ENCODE peak calls at places on chromosomes 2 and 18, in six cellular contexts. X is HepG2, T is K562, F is GM12891, K is GM12878, G is H1. R is an unnamed sample.
A peak's percentile ranks its signal among the peaks of the same experiment; 100 is the strongest.

GRCh38 chr2:128281852-128282245 is 36.8 kb downstream of the HS6ST1 start:
- DNase-seq in T (no peak), F (no peak), G (no peak), X (no peak), K (no peak), R (no peak)

GRCh38 chr2:219282375-219282774 is 3.2 kb downstream of the DNAJB2 start:
- DNase-seq in F (no peak), K (no peak), T (no peak), G (no peak), X (no peak), R (no peak)

GRCh38 chr2:113697516-113697915 is 58.9 kb downstream of the SLC35F5 start:
- DNase-seq in G (no peak), F (no peak), K (no peak), T (no peak), X (no peak), R (no peak)

GRCh38 chr18:27996792-27997191 is 180.1 kb downstream of the CDH2 start:
- DNase-seq in T (no peak), G (no peak), F (no peak), K (no peak), X (no peak), R (no peak)

GRCh38 chr2:238513346-238513745 is 86.6 kb downstream of the ASB1 start:
- DNase-seq in T (peak; percentile 53), F (peak; percentile 66), X (peak; percentile 68), G (peak; percentile 80), K (no peak), R (no peak)

GRCh38 chr18:3593381-3593903 is 143.5 kb downstream of the TGIF1 start:
- DNase-seq in X (no peak), T (peak; percentile 69), G (no peak), K (no peak), F (no peak), R (no peak)

GRCh38 chr18:31657823-31658669 is 26.3 kb downstream of the B4GALT6 start:
- DNase-seq in K (peak; percentile 95), T (no peak), F (no peak), X (no peak), G (no peak), R (no peak)

GRCh38 chr2:25672500-25673169 is 742 bp downstream of the DTNB start:
- DNase-seq in X (peak; percentile 43), K (no peak), G (peak; percentile 80), F (peak; percentile 60), T (no peak), R (peak; percentile 56)

GRCh38 chr2:45992021-45992745 is 305.0 kb upstream of the EPAS1 start:
- DNase-seq in X (peak; percentile 95), G (peak; percentile 27), T (no peak), K (no peak), F (no peak), R (no peak)

GRCh38 chr2:24892928-24893327 is 27.1 kb downstream of the ADCY3 start:
- DNase-seq in F (no peak), T (no peak), X (no peak), K (no peak), G (no peak), R (no peak)

GRCh38 chr2:64402876-64403275 is 51.1 kb upstream of the LGALSL start:
- DNase-seq in G (no peak), T (peak; percentile 22), F (no peak), K (no peak), X (no peak), R (no peak)

GRCh38 chr18:28065031-28065792 is 111.7 kb downstream of the CDH2 start:
- DNase-seq in K (no peak), G (no peak), X (peak; percentile 56), F (no peak), T (no peak), R (no peak)

GRCh38 chr2:106841886-106842645 is 43.9 kb downstream of the ST6GAL2 start:
- DNase-seq in K (no peak), G (no peak), T (no peak), X (no peak), F (no peak), R (no peak)

GRCh38 chr2:128289439-128289838 is 29.2 kb downstream of the HS6ST1 start:
- DNase-seq in F (no peak), K (no peak), X (no peak), T (no peak), G (no peak), R (no peak)

GRCh38 chr2:4803396-4803795 is 888.8 kb upstream of the SOX11 start:
- DNase-seq in F (no peak), T (no peak), X (no peak), G (no peak), K (no peak), R (no peak)

GRCh38 chr2:193584001-193584400 is 1389.3 kb upstream of the TMEFF2 start:
- DNase-seq in F (no peak), T (no peak), X (peak; percentile 30), K (no peak), G (peak; percentile 69), R (no peak)

GRCh38 chr2:104286806-104287205 is 567.1 kb upstream of the POU3F3 start:
- DNase-seq in F (no peak), G (peak; percentile 52), T (no peak), X (no peak), K (no peak), R (no peak)

GRCh38 chr2:152740743-152741328 is 22.4 kb downstream of the ARL6IP6 start:
- DNase-seq in G (no peak), T (peak; percentile 61), F (no peak), K (no peak), X (peak; percentile 71), R (no peak)

GRCh38 chr2:16014041-16014787 is 73.9 kb downstream of the MYCN start:
- DNase-seq in G (no peak), X (no peak), T (no peak), F (no peak), K (no peak), R (no peak)

GRCh38 chr18:42289526-42289925 is 334.5 kb downstream of the PIK3C3 start:
- DNase-seq in T (no peak), K (no peak), X (no peak), F (no peak), G (no peak), R (no peak)

GRCh38 chr2:150487537-150488429 is at the start of gene RND3:
- DNase-seq in T (peak; percentile 58), F (peak; percentile 24), X (peak; percentile 87), G (peak; percentile 91), K (no peak), R (peak; percentile 18)

GRCh38 chr2:217712431-217712830 is 290.4 kb downstream of the TNS1 start:
- DNase-seq in K (no peak), X (no peak), T (no peak), F (no peak), G (no peak), R (no peak)

GRCh38 chr2:217713395-217714267 is 289.2 kb downstream of the TNS1 start:
- DNase-seq in T (peak; percentile 64), G (peak; percentile 97), X (peak; percentile 55), F (peak; percentile 64), K (no peak), R (peak; percentile 42)

GRCh38 chr2:217715484-217715883 is 287.3 kb downstream of the TNS1 start:
- DNase-seq in K (no peak), X (no peak), F (no peak), T (no peak), G (no peak), R (no peak)

GRCh38 chr2:217711236-217711635 is 291.6 kb downstream of the TNS1 start:
- DNase-seq in F (no peak), G (no peak), K (no peak), X (no peak), T (no peak), R (no peak)

GRCh38 chr2:217714268-217714643 is 288.5 kb downstream of the TNS1 start:
- DNase-seq in K (no peak), G (no peak), T (no peak), X (peak; percentile 32), F (no peak), R (no peak)
- TF ChIP-seq TAF1 in K (no peak), G (no peak), T (no peak), X (no peak), F (no peak), R (no peak)

GRCh38 chr18:62526098-62527025 is 3.5 kb downstream of the ZCCHC2 start:
- DNase-seq in G (peak; percentile 80), T (peak; percentile 80), K (peak; percentile 48), F (no peak), X (peak; percentile 87), R (peak; percentile 53)
- TF ChIP-seq POLR2A in G (peak; percentile 68), T (peak; percentile 64), K (peak; percentile 94), F (peak; percentile 48), X (peak; percentile 57), R (peak; percentile 74)

GRCh38 chr2:197146995-197147394 is 163.6 kb downstream of the ANKRD44 start:
- DNase-seq in G (no peak), F (no peak), T (no peak), K (no peak), X (no peak), R (no peak)

GRCh38 chr2:197148401-197148800 is 162.2 kb downstream of the ANKRD44 start:
- DNase-seq in F (no peak), T (no peak), K (no peak), G (no peak), X (no peak), R (no peak)

GRCh38 chr2:197144183-197144582 is 166.4 kb downstream of the ANKRD44 start:
- DNase-seq in G (no peak), X (no peak), F (no peak), K (no peak), T (no peak), R (no peak)

GRCh38 chr2:197147942-197148341 is 162.6 kb downstream of the ANKRD44 start:
- DNase-seq in K (no peak), F (no peak), G (no peak), T (no peak), X (no peak), R (no peak)

DNA sequence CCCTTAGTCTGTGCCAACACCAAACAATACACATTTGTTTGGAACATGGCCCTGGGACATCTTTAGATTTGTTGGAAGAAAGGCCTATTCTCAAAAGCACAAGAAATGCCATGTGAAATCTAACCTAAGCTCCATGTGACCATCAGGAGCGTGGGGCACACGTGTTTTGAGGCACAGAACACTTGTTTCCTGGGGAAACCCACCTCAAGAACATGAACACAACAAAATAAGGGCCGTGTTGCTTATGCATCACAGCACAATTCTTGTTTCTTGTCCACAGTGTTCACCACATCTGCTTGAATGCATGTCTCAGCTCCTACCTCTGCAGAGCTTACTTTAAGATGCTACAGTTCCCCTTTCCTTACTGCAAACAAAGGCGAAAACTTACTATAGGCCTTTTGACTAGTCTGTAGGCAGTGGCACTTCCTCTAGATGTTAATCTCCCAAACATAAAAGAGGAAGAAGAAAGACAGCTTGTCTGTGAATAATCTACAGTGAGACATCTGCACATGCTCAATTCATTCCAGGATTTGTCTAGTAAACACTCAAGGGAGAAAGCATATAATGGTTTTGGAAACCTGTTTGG is 165.0 kb downstream of the ANKRD44 start:
- DNase-seq in X (no peak), G (no peak), F (no peak), K (peak; percentile 89), T (no peak), R (peak; percentile 26)
- TF ChIP-seq POLR2AphosphoS5 in X (no peak), G (no peak), F (no peak), K (no peak), T (no peak), R (no peak)

DNA sequence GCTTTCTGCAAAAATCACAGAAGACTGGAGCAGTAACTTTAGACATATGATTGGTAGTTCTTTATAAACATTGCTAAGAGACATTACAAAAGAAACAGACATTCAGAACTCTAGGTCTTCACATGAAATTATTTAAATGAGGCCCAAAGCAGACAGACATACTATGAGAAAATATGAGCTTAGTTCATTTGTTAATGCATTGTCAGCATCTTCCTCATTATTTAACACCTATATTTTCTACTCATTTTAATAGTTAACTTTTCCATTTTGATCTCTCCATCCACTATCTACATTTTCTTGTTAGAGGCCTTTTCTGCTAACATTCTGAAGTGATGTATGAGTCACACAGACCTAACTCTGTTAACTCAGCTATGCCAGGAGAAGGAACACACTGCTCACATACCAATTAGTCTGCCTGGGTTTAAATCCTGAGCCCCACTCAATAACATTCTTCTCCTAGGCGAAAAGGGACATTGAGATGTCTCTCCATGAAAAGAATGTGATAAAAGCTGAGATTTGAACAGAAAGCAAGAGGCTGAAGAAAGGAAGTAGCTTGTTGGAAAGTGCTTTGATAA is 400.3 kb upstream of the PKDCC start:
- DNase-seq in T (no peak), X (no peak), G (no peak), F (no peak), K (no peak), R (no peak)
- TF ChIP-seq TAF1 in T (no peak), X (no peak), G (no peak), F (no peak), K (no peak), R (no peak)